ENCODE peak calls at places on chromosome 10, in nine cellular contexts. R, T, G, N, K, Y, S, Q and A are unnamed samples. For H3K4me1, the result is how much of the 10 kb centered on the place peaks cover.

GRCh38 chr10:75959209-75959608 is 527.8 kb downstream of the LRMDA start:
- DNase-seq in K (no peak), Y (peak), S (no peak), T (peak), R (no peak), G (peak), Q (peak), N (no peak), A (no peak)

GRCh38 chr10:65751218-65751617 is 1174.6 kb upstream of the LRRTM3 start:
- DNase-seq in T (peak), Y (no peak), G (no peak), K (no peak), R (no peak), Q (no peak), S (no peak), N (no peak), A (no peak)

GRCh38 chr10:121956111-121957061 is 18.6 kb downstream of the NSMCE4A start:
- DNase-seq in K (no peak), G (no peak), T (no peak), N (no peak), R (no peak), Y (peak), S (no peak), Q (no peak), A (no peak)

GRCh38 chr10:58973235-58973595 is 203.2 kb upstream of the PHYHIPL start:
- DNase-seq in T (no peak), Q (no peak), G (no peak), S (no peak), K (no peak), Y (no peak), N (no peak), R (no peak), A (no peak)

GRCh38 chr10:26334932-26335573 is 103.1 kb upstream of the APBB1IP start:
- DNase-seq in Q (peak), R (peak), S (no peak), N (peak), K (peak), T (peak), Y (peak), G (peak), A (peak)

GRCh38 chr10:42997849-42998165 is 79.1 kb upstream of the RET start:
- DNase-seq in G (no peak), T (no peak), R (no peak), Q (no peak), S (no peak), Y (no peak), N (no peak), K (no peak), A (no peak)

GRCh38 chr10:60798031-60798430 is 19.8 kb downstream of the CDK1 start:
- DNase-seq in Y (no peak), Q (no peak), S (no peak), R (no peak), N (no peak), T (no peak), K (no peak), G (no peak), A (no peak)

GRCh38 chr10:1151071-1152033 is 95.2 kb downstream of the WDR37 start:
- DNase-seq in Y (no peak), G (no peak), S (no peak), K (no peak), T (no peak), Q (no peak), R (no peak), N (peak), A (peak)

GRCh38 chr10:59971915-59972314 is 65.6 kb upstream of the CCDC6 start:
- DNase-seq in N (peak), K (no peak), R (no peak), Q (peak), Y (peak), T (peak), S (no peak), G (peak), A (no peak)

GRCh38 chr10:7121154-7121797 is 289.6 kb downstream of the SFMBT2 start:
- DNase-seq in T (peak), N (peak), K (peak), Y (no peak), R (peak), S (no peak), G (peak), Q (peak), A (no peak)

GRCh38 chr10:78966182-78966787 is 102.5 kb upstream of the ZMIZ1 start:
- DNase-seq in R (no peak), G (no peak), S (peak), K (no peak), T (no peak), Q (no peak), N (no peak), Y (no peak), A (no peak)

GRCh38 chr10:29980084-29980483 is 79.3 kb downstream of the JCAD start:
- DNase-seq in Y (peak), R (no peak), G (peak), Q (no peak), K (no peak), T (no peak), N (peak), S (no peak), A (no peak)

GRCh38 chr10:380313-380955 is 245.2 kb downstream of the ZMYND11 start:
- DNase-seq in Q (no peak), S (no peak), R (no peak), N (peak), G (no peak), T (no peak), K (no peak), Y (peak), A (no peak)

DNA sequence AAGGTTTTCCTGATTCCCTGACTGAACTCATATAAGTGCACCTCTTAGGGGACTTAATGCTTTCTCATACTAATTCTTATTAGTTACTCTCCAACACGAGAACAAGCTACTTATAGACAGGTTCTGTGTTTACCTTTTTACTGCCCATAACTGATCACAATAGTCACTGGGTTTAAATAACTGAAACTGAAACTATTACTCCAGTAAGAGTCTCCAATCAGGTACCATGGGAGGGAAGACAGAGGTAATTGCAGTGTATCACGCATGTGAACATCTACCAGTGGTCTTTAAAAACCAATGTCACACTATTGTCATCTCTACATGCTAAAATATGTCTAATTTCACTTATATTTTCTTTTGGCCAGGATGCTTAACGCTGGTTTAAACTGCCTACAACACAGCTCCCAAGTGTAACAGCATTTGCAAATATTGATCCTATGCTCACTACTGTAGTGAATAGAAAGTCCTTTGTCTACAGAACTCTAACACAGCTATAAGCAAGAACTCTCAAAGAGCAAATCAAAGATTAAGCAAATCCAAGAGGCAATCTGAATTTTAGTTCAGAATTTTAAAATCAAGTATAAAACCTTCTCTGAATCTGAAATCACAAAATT is 3.6 kb downstream of the GDI2 start:
- DNase-seq in Q (no peak), G (no peak), N (no peak), Y (no peak), T (peak), R (no peak), S (no peak), K (no peak), A (no peak)
- H3K4me3 ChIP-seq in Q (no peak), G (no peak), N (no peak), Y (peak), T (peak), R (no peak), S (peak), K (peak), A (no peak)

DNA sequence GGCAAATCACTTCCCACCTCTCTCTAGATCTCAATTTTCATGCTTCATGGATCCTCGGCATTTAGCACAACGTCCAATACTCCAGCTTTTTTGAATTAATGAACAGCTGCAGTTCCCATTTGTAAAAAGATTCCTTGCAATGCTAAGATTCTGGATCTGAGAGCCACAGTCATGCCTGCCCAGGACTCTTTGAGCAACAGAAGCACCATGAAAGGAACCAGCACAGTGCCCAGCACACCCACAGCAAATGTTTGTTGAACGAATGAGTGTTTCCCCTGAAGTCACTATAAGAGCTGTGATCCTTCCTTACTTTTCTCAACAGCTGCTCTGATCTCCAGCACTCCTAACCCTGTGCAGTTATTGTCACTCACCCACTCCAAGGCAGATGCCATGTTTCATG is 20.7 kb upstream of the DDIT4 start:
- DNase-seq in Q (no peak), Y (no peak), K (no peak), T (no peak), G (no peak), S (no peak), R (no peak), N (no peak), A (no peak)
- H3K4me1 ChIP-seq in Q (under half), Y (under half), K (under half), T (half or more), G (half or more), S (half or more), R (half or more), N (half or more), A (half or more)

DNA sequence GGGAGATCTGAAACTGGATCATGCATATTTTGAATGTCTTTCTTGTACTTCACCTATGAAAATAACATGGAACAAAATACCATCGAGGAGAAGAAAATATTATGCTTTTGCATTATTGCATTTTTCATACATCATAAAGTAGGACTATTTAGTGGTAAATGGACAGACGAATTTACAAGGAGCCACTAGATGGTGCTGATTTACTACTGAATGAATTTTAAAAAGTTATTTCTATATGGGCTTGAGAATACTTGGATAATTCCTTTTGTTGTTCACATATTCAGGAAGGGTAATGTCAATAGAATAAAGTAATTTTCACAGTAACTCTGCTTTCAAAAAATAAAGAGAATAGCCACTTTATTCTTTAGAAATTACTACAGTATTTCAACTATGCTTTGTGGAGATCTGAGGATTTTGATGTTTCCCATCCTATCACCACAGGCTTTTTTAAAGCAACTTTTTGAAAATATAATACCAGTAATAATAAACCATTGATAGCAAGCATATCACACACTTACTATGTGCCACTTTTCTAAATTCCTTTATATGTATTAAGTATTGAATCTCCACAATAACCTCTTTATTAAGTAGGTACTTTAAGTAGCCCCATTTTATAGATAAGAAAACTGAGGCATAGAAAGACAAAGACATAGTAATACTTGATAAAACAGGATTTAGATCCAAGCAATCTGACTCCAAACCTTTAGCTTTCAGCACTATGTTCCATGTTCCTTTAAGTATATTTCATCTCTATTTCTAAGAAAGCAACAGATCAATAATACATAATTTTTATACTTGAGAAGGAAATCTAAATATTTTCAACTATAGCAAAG is 38.6 kb downstream of the NEBL start:
- DNase-seq in N (no peak), S (no peak), K (no peak), G (no peak), R (no peak), T (peak), Y (peak), Q (peak), A (no peak)
- TF ChIP-seq CTCF in N (no peak), S (peak), K (peak), G (peak), R (no peak), T (peak), Y (peak), Q (peak), A (peak)

DNA sequence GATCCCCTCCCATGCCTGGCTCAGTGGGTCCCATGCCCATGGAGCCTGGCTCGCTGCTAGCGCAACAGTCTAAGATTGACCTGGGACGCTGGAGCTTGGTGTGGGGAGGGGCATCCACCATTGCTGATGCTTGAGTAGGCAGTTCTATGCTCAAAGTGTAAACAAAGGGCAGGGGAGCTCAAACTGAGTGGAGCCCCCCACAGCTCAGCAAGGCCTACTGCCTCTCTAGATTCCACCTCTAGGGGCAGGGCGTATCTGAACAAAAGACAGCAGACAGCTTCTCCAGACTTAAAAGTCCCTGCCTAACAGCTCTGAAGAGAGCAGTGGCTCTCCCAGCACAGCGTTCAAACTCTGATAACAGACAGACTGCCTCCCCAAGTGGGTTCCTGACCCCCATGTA is 31.2 kb upstream of the FFAR4 start:
- DNase-seq in Y (no peak), G (no peak), Q (no peak), T (no peak), R (no peak), K (peak), N (no peak), S (no peak), A (no peak)
- H3K4me3 ChIP-seq in Y (no peak), G (no peak), Q (no peak), T (no peak), R (no peak), K (no peak), N (no peak), S (no peak), A (no peak)

GRCh38 chr10:124001391-124002260 is 91.8 kb downstream of the CHST15 start:
- DNase-seq in G (no peak), K (no peak), Y (no peak), Q (no peak), T (no peak), S (no peak), R (no peak), N (peak), A (peak)

GRCh38 chr10:124004372-124004928 is 88.9 kb downstream of the CHST15 start:
- DNase-seq in G (no peak), K (peak), T (peak), Q (no peak), S (peak), Y (no peak), R (no peak), N (peak), A (no peak)

GRCh38 chr10:124003481-124004371 is 89.7 kb downstream of the CHST15 start:
- DNase-seq in S (peak), T (no peak), K (peak), N (peak), R (no peak), Q (no peak), G (no peak), Y (no peak), A (peak)

GRCh38 chr10:124002391-124003069 is 90.9 kb downstream of the CHST15 start:
- DNase-seq in Y (no peak), T (no peak), G (no peak), S (no peak), K (no peak), Q (no peak), N (no peak), R (no peak), A (peak)

DNA sequence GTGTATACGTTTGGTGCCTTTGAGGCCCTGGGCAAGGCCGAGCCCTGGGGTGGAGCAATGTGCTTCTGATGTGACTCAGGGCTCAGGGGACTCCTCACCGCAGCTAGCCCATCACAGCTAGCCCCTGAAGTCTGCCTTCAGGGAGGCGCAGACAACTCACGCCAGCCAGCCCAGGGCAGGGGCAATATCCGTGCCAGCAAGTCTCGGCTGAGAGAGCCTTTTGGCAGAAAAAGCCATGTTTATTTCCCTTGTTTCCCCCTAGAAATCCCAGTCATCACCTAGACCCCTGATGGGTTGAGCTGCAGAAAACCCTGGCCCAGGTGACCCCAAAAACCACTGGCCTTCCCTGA is 90.4 kb downstream of the CHST15 start:
- DNase-seq in N (peak), Q (no peak), Y (no peak), K (no peak), T (no peak), G (no peak), R (no peak), S (no peak), A (peak)
- H3K4me1 ChIP-seq in N (under half), Q (under half), Y (under half), K (under half), T (under half), G (under half), R (under half), S (under half), A (under half)

GRCh38 chr10:128660726-128661125 is 534.5 kb upstream of the MKI67 start:
- DNase-seq in G (no peak), Y (no peak), S (no peak), R (no peak), T (no peak), Q (peak), N (no peak), K (no peak), A (no peak)
- TF ChIP-seq CTCF in G (no peak), Y (no peak), S (no peak), R (no peak), T (no peak), Q (no peak), N (no peak), K (no peak), A (no peak)

GRCh38 chr10:119650692-119651513 is at the start of gene BAG3:
- DNase-seq in N (peak), Y (peak), Q (peak), R (peak), S (peak), G (peak), T (peak), K (peak), A (peak)

GRCh38 chr10:119651514-119652327 is 541 bp downstream of the BAG3 start:
- DNase-seq in S (peak), R (no peak), T (no peak), N (peak), Y (no peak), K (peak), Q (peak), G (peak), A (no peak)

GRCh38 chr10:119652361-119652760 is 1.2 kb downstream of the BAG3 start:
- DNase-seq in N (no peak), Y (peak), Q (peak), R (no peak), S (no peak), G (peak), K (no peak), T (peak), A (no peak)

GRCh38 chr10:119654540-119654939 is 3.4 kb downstream of the BAG3 start:
- DNase-seq in S (peak), Y (no peak), K (peak), T (peak), G (peak), Q (no peak), N (peak), R (no peak), A (peak)

GRCh38 chr10:119653209-119653608 is 2.0 kb downstream of the BAG3 start:
- DNase-seq in R (no peak), S (no peak), T (no peak), K (no peak), Q (no peak), G (no peak), Y (no peak), N (no peak), A (no peak)
- H3K4me3 ChIP-seq in R (peak), S (peak), T (peak), K (peak), Q (peak), G (no peak), Y (peak), N (peak), A (peak)

GRCh38 chr10:107485019-107485418 is 320.5 kb upstream of the SORCS1 start:
- DNase-seq in R (no peak), G (no peak), S (no peak), T (no peak), N (no peak), Y (no peak), K (no peak), Q (no peak), A (no peak)
- H3K4me1 ChIP-seq in R (under half), G (under half), S (under half), T (under half), N (under half), Y (under half), K (under half), Q (under half), A (under half)

DNA sequence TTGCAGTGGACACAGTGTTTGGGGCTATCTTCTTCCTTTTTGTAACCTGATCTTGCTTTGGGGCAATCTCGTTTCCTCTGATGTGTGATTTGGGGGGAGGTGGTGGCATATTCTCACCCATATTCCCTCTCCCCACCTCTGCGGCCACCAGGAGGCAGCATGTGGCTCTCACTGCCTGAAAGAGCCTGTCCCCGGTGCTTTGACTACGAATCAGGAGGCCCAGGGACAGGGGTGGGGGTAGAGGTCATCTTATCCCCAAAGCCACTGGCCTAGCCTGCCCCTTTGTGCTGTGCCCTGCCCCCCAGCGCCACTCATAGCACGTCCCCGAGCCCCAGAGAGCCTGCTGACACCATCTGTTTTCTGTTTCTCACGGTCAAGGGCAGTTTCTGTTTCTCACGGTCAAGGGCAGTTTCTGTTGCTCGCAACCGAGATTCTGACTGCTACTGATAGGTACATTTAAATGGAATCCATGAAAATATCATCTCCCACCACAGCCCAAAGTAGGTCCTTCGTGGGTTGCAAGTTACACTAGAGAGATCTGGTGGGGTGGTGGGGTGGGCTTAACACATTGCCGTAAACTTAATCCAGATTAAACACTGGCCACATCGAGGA is 28.2 kb downstream of the PHYH start:
- DNase-seq in K (peak), S (peak), Y (no peak), R (peak), N (peak), Q (peak), T (peak), G (peak), A (no peak)
- TF ChIP-seq CTCF in K (peak), S (peak), Y (peak), R (no peak), N (no peak), Q (peak), T (peak), G (peak), A (peak)